ENCODE peak calls at places on chromosomes 4 and X, in ten cellular contexts. Z is NCI-H1105 treated with DMSO at 0.1 percent for 48 hours; R is NCI-H2227 treated with DMSO at 0.1 percent for 48 hours; W is iPS-NIHi11; I is left ventricle myocardium superior; Q is choroid plexus epithelial cell; G is fibroblast of lung; B is activated T-helper 9 cell treated with anti-CD3 and anti-CD28 coated beads, Interleukin-2, amount 50 U/mL, for 16 hours; H is uterus; F is GM04504. C is an unnamed sample.

GRCh38 chr4:1015179-1015578 is 3.8 kb downstream of the FGFRL1 start:
- DNase-seq in Z (no peak), R (no peak), W (no peak), I (no peak), Q (no peak), G (no peak), B (no peak), H (no peak), F (no peak), C (no peak)

GRCh38 chrX:150575415-150575814 is 7.0 kb downstream of the MTM1 start:
- DNase-seq in Z (peak; percentile 65), R (no peak), W (no peak), I (no peak), Q (peak; percentile 49), G (peak; percentile 45), B (peak; percentile 42), H (no peak), F (no peak), C (no peak)

GRCh38 chr4:184534511-184535391 is 60.4 kb upstream of the IRF2 start:
- DNase-seq in Z (no peak), R (no peak), W (no peak), I (no peak), Q (peak; percentile 90), G (peak; percentile 78), B (no peak), H (no peak), F (peak; percentile 71), C (no peak)

GRCh38 chr4:78058591-78059523 is 1.7 kb downstream of the FRAS1 start:
- DNase-seq in Z (peak; percentile 15), R (no peak), W (peak; percentile 74), I (peak; percentile 59), Q (peak; percentile 20), G (peak; percentile 45), B (no peak), H (peak; percentile 20), F (no peak), C (peak; percentile 50)

GRCh38 chr4:177246636-177247584 is 62.8 kb upstream of the NEIL3 start:
- DNase-seq in Z (no peak), R (no peak), W (no peak), I (no peak), Q (peak; percentile 26), G (peak; percentile 58), B (no peak), H (no peak), F (no peak), C (no peak)

GRCh38 chr4:101693842-101694398 is 96.6 kb upstream of the BANK1 start:
- DNase-seq in Z (peak; percentile 69), R (no peak), W (no peak), I (no peak), Q (no peak), G (no peak), B (no peak), H (no peak), F (no peak), C (no peak)

GRCh38 chr4:111854494-111855087 is 290.7 kb upstream of the FAM241A start:
- DNase-seq in Z (peak; percentile 1), R (peak; percentile 10), W (peak; percentile 21), I (no peak), Q (peak; percentile 64), G (peak; percentile 19), B (no peak), H (no peak), F (peak; percentile 38), C (peak; percentile 1)

GRCh38 chr4:41038304-41038703 is 176.0 kb downstream of the APBB2 start:
- DNase-seq in Z (no peak), R (no peak), W (no peak), I (no peak), Q (no peak), G (no peak), B (no peak), H (no peak), F (no peak), C (no peak)

GRCh38 chr4:2366252-2367192 is 51.9 kb downstream of the ZFYVE28 start:
- DNase-seq in Z (peak; percentile 59), R (peak; percentile 38), W (no peak), I (no peak), Q (peak; percentile 58), G (no peak), B (no peak), H (no peak), F (no peak), C (no peak)

GRCh38 chr4:48692023-48692422 is 88.1 kb downstream of the FRYL start:
- DNase-seq in Z (no peak), R (no peak), W (no peak), I (no peak), Q (no peak), G (no peak), B (no peak), H (no peak), F (no peak), C (no peak)

GRCh38 chr4:17662694-17663093 is 48.3 kb downstream of the MED28 start:
- DNase-seq in Z (no peak), R (no peak), W (no peak), I (no peak), Q (peak; percentile 17), G (peak; percentile 41), B (no peak), H (no peak), F (peak; percentile 3), C (no peak)

GRCh38 chrX:22300130-22300529 is 27.4 kb downstream of the CBLL2 start:
- DNase-seq in Z (peak; percentile 75), R (peak; percentile 83), W (no peak), I (no peak), Q (peak; percentile 74), G (peak; percentile 72), B (no peak), H (peak; percentile 16), F (peak; percentile 31), C (peak; percentile 26)

GRCh38 chrX:13376857-13377441 is 57.1 kb upstream of the ATXN3L start:
- DNase-seq in Z (peak; percentile 94), R (no peak), W (no peak), I (no peak), Q (peak; percentile 96), G (peak; percentile 98), B (no peak), H (peak; percentile 41), F (peak; percentile 98), C (peak; percentile 15)

GRCh38 chr4:827209-828081 is 1.5 kb upstream of the CPLX1 start:
- DNase-seq in Z (no peak), R (no peak), W (peak; percentile 65), I (no peak), Q (no peak), G (no peak), B (no peak), H (no peak), F (no peak), C (no peak)

GRCh38 chr4:38930696-38931095 is 63.1 kb downstream of the FAM114A1 start:
- DNase-seq in Z (no peak), R (peak; percentile 46), W (no peak), I (no peak), Q (no peak), G (no peak), B (no peak), H (no peak), F (no peak), C (no peak)

GRCh38 chrX:139094671-139095592 is 383.4 kb upstream of the FGF13 start:
- DNase-seq in Z (no peak), R (no peak), W (no peak), I (no peak), Q (no peak), G (peak; percentile 87), B (no peak), H (no peak), F (no peak), C (no peak)

GRCh38 chr4:182801626-182802025 is 115.6 kb downstream of the DCTD start:
- DNase-seq in Z (no peak), R (no peak), W (no peak), I (no peak), Q (no peak), G (no peak), B (no peak), H (no peak), F (no peak), C (no peak)

GRCh38 chr4:157265281-157265680 is 44.8 kb downstream of the GRIA2 start:
- DNase-seq in Z (peak; percentile 29), R (no peak), W (peak; percentile 56), I (no peak), Q (peak; percentile 41), G (peak; percentile 42), B (no peak), H (no peak), F (no peak), C (no peak)

GRCh38 chr4:137106733-137107132 is 425.6 kb downstream of the PCDH18 start:
- DNase-seq in Z (no peak), R (no peak), W (no peak), I (no peak), Q (no peak), G (no peak), B (no peak), H (no peak), F (no peak), C (no peak)

GRCh38 chr4:84582988-84583870 is at the start of gene CDS1:
- DNase-seq in Z (no peak), R (peak; percentile 45), W (peak; percentile 51), I (peak; percentile 62), Q (no peak), G (no peak), B (peak; percentile 5), H (no peak), F (no peak), C (peak; percentile 9)

GRCh38 chrX:39492495-39493162 is 605.1 kb downstream of the BCOR start:
- DNase-seq in Z (no peak), R (no peak), W (no peak), I (peak; percentile 60), Q (no peak), G (no peak), B (no peak), H (peak; percentile 35), F (no peak), C (no peak)

GRCh38 chrX:12974797-12975669 is at the start of gene TMSB4X:
- DNase-seq in Z (peak; percentile 77), R (peak; percentile 95), W (peak; percentile 80), I (peak; percentile 87), Q (peak; percentile 86), G (peak; percentile 76), B (peak; percentile 70), H (peak; percentile 84), F (peak; percentile 51), C (peak; percentile 39)

GRCh38 chr4:86972997-86973396 is 38.2 kb downstream of the AFF1 start:
- DNase-seq in Z (no peak), R (no peak), W (peak; percentile 65), I (no peak), Q (peak; percentile 31), G (no peak), B (no peak), H (no peak), F (no peak), C (no peak)

C was measured in SHP77 treated with DMSO at 0.1 percent for 48 hours.